ENCODE peak calls at places on chromosome 4, in ten cellular contexts. M, R, L, I, B, E, N, V, P and C are unnamed samples. For H3K4me1 and H3K9me3, the result is how much of the 10 kb centered on the place peaks cover.

GRCh38 chr4:111854494-111855087 is 290.7 kb upstream of the FAM241A start:
- DNase-seq in M (no peak), R (peak), L (no peak), I (peak), B (peak), E (no peak), N (peak), V (no peak), P (peak), C (no peak)

GRCh38 chr4:108466936-108467902 is 153.2 kb upstream of the RPL34 start:
- DNase-seq in M (no peak), R (peak), L (no peak), I (no peak), B (peak), E (no peak), N (no peak), V (peak), P (peak), C (peak)

GRCh38 chr4:2792711-2793577 is at the start of gene SH3BP2:
- DNase-seq in M (peak), R (peak), L (peak), I (peak), B (peak), E (peak), N (peak), V (peak), P (peak), C (peak)

GRCh38 chr4:21699437-21699836 is 249.1 kb downstream of the KCNIP4 start:
- DNase-seq in M (no peak), R (no peak), L (no peak), I (peak), B (peak), E (no peak), N (no peak), V (no peak), P (no peak), C (no peak)

GRCh38 chr4:46993075-46994006 is at the start of gene GABRA4:
- DNase-seq in M (no peak), R (no peak), L (peak), I (no peak), B (no peak), E (peak), N (no peak), V (no peak), P (no peak), C (peak)

GRCh38 chr4:169665039-169665732 is 44.8 kb downstream of the CLCN3 start:
- DNase-seq in M (no peak), R (no peak), L (no peak), I (no peak), B (no peak), E (no peak), N (no peak), V (no peak), P (no peak), C (no peak)

GRCh38 chr4:37586194-37586593 is 100.0 kb downstream of the RELL1 start:
- DNase-seq in M (no peak), R (no peak), L (no peak), I (no peak), B (no peak), E (no peak), N (no peak), V (no peak), P (no peak), C (no peak)

GRCh38 chr4:95462946-95463345 is 85.8 kb downstream of the UNC5C start:
- DNase-seq in M (no peak), R (no peak), L (no peak), I (no peak), B (no peak), E (no peak), N (no peak), V (no peak), P (no peak), C (no peak)

GRCh38 chr4:94488667-94489066 is 36.9 kb downstream of the PDLIM5 start:
- DNase-seq in M (no peak), R (no peak), L (no peak), I (no peak), B (peak), E (no peak), N (no peak), V (no peak), P (peak), C (no peak)

GRCh38 chr4:106362426-106362825 is 6.2 kb downstream of the GIMD1 start:
- DNase-seq in M (no peak), R (no peak), L (no peak), I (no peak), B (no peak), E (no peak), N (no peak), V (no peak), P (no peak), C (no peak)

GRCh38 chr4:170088686-170089085 is 1.1 kb downstream of the AADAT start:
- DNase-seq in M (no peak), R (no peak), L (no peak), I (no peak), B (no peak), E (no peak), N (no peak), V (no peak), P (no peak), C (no peak)

GRCh38 chr4:165207431-165208321 is at the start of gene KLHL2:
- DNase-seq in M (peak), R (peak), L (peak), I (peak), B (peak), E (peak), N (peak), V (peak), P (peak), C (peak)

GRCh38 chr4:61200195-61200990 is at the start of gene ADGRL3:
- DNase-seq in M (peak), R (no peak), L (no peak), I (peak), B (peak), E (peak), N (peak), V (no peak), P (peak), C (no peak)

GRCh38 chr4:102757681-102758080 is 3.1 kb downstream of the MANBA start:
- DNase-seq in M (no peak), R (no peak), L (no peak), I (no peak), B (no peak), E (no peak), N (no peak), V (no peak), P (no peak), C (no peak)

GRCh38 chr4:147547314-147548056 is 66.6 kb downstream of the EDNRA start:
- DNase-seq in M (no peak), R (no peak), L (no peak), I (no peak), B (peak), E (no peak), N (no peak), V (no peak), P (peak), C (no peak)

GRCh38 chr4:183905081-183905592 is at the start of gene STOX2:
- DNase-seq in M (peak), R (no peak), L (peak), I (peak), B (peak), E (peak), N (peak), V (no peak), P (peak), C (no peak)

GRCh38 chr4:25913056-25913850 is 767 bp upstream of the SMIM20 start:
- DNase-seq in M (peak), R (peak), L (peak), I (peak), B (no peak), E (peak), N (peak), V (peak), P (peak), C (no peak)

DNA sequence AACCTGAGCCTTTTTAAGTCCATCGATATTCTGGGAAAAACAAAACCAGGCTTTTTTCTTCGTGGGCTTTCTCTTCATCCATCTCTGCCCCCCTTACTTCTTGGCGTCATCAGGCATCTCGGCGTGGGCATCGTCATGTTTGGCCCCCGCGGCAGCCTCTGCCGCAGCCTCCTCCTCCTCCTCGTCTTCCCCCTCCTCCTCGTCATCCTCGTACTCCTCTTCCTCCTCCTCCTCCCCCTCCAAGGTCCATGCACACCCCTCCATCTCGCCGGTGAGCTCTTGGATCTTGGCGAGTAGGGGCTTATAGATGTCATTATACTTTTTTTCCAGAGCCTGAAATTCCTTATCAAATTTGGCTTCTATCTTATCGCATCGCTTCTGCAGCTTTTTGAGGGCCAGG is 516 bp downstream of the NAP1L5 start:
- DNase-seq in M (no peak), R (no peak), L (no peak), I (no peak), B (peak), E (peak), N (no peak), V (peak), P (peak), C (no peak)
- H3K4me3 ChIP-seq in M (peak), R (peak), L (peak), I (peak), B (peak), E (peak), N (peak), V (peak), P (peak), C (no peak)

GRCh38 chr4:130203571-130203970 is 1107.6 kb downstream of the C4orf33 start:
- DNase-seq in M (peak), R (no peak), L (no peak), I (no peak), B (no peak), E (no peak), N (no peak), V (no peak), P (no peak), C (no peak)
- H3K4me1 ChIP-seq in M (under half), R (under half), L (under half), I (under half), B (under half), E (under half), N (under half), V (under half), P (under half), C (under half)

GRCh38 chr4:30413915-30414314 is 306.3 kb upstream of the PCDH7 start:
- DNase-seq in M (no peak), R (no peak), L (no peak), I (no peak), B (no peak), E (no peak), N (no peak), V (no peak), P (no peak), C (no peak)
- H3K9me3 ChIP-seq in M (half or more), R (under half), L (under half), I (under half), B (under half), E (under half), N (under half), V (under half), P (under half), C (under half)

GRCh38 chr4:104425003-104425402 is 69.7 kb downstream of the CXXC4 start:
- DNase-seq in M (no peak), R (no peak), L (no peak), I (no peak), B (no peak), E (no peak), N (no peak), V (no peak), P (no peak), C (no peak)
- H3K4me3 ChIP-seq in M (no peak), R (no peak), L (peak), I (peak), B (peak), E (peak), N (peak), V (no peak), P (no peak), C (no peak)

DNA sequence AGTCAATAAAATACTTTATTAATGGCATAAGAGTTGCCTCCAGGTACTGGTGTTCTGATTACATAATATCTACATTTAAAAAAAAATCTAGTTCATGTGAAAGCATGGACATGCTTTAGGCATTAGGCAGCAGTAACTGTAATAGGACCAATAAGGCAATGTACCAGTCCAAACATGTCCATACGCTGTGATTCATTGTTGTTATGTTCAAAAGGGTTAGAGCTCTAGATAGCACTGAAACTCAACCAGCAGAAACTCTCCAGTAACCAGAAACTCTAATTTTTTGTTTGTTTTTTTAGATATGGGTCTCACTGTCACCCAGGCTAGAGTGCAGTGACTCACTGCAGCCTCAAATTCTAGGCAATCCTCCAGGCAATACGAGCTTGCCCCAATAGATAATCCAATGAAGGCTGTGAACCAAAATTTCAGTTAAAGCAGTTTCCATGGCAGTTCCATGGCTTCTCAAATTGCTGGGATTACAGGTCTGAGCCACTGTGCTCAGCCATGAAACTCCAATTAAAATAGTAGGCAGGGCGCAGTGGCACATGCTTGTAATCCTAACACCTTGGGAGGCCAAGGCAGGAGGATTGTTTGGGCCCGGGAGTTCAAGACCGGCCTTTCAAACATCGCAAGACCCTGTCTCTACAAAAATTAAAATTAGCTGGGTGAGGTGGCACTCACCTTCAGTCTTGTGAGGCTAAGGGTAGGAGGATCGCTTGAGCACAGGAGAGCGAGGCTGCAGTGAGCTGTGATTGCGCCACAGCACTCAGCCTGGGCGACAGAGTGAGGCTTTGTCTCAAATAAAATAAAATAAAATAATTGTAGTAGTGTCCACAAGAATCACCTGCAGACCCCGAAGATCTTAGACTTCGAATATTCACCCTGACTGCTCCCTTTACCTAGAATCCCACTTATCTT is 36.3 kb downstream of the MGARP start:
- DNase-seq in M (no peak), R (peak), L (no peak), I (no peak), B (peak), E (no peak), N (no peak), V (no peak), P (peak), C (no peak)
- H3K4me1 ChIP-seq in M (under half), R (under half), L (under half), I (under half), B (under half), E (under half), N (under half), V (under half), P (under half), C (under half)

GRCh38 chr4:15792974-15793373 is 14.8 kb downstream of the CD38 start:
- DNase-seq in M (no peak), R (no peak), L (no peak), I (no peak), B (no peak), E (no peak), N (no peak), V (no peak), P (no peak), C (no peak)
- H3K9me3 ChIP-seq in M (under half), R (under half), L (under half), I (under half), B (under half), E (under half), N (under half), V (under half), P (under half), C (under half)

DNA sequence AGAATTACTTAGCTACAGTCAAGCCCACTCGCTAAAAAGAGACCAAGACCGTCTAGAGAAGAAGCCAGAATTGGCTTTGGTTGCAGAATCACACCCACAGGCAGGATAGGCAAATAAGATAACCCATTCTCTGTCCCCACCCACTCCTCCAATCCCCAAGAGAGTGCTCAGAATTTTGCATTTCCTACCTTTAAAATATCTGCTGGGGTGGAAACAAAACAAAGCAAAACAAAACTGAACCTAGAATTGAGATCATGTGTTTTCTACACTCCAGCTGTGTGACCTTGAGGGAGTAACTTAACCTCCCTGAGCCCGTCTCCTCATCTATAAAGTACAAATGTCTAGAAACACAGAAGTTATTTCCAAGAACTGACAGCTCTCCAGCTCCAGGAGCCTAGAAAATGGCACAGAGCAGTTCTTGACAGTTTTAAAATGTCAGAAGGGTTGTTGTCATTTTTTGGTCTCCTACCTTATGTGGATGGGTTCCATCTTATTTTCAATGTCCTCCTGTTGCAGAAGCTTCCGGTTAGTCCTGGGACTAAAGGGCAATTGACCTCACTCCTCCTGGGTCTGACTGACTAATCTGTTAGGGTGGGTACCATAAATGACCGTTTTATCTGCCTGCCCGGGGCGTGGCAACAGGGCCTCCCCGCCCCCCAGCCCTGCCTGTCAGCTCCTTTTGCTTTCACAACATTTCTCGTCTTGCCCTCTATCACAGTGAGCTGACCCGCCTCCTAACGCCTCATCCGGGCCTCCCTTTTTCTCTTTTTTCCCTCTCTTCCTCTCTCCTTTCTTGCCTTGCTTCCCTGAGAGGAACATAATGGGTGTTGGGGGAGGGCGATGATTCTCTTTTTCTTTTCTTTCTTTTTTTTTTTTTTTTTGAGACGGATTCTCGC is 114.0 kb downstream of the RBM47 start:
- DNase-seq in M (no peak), R (peak), L (no peak), I (peak), B (no peak), E (peak), N (peak), V (no peak), P (no peak), C (no peak)
- H3K4me3 ChIP-seq in M (no peak), R (peak), L (peak), I (peak), B (peak), E (no peak), N (peak), V (no peak), P (no peak), C (no peak)